ENCODE peak calls at places on chromosomes 5 and 9, in nine cellular contexts. J is kidney; A is posterior vena cava; Y is T-helper 1 cell; X is NCI-H774; M is SJSA1; F is Daoy; R is NCI-H1105 treated with DMSO at 0.1 percent for 48 hours; Z is stimulated activated naive B cell treated with anti-CD40 and anti-IgM and Interleukin-4, amounts not matched to agents 10 μg/mL and 1 μg/mL and 100 μg/mL, for 72 hours. H is an unnamed sample.

GRCh38 chr9:134656334-134657034 is 14.9 kb downstream of the COL5A1 start:
- DNase-seq in F (peak; percentile 56), Y (no peak), Z (no peak), M (no peak), X (no peak), R (no peak), A (peak; percentile 37), J (no peak), H (no peak)

GRCh38 chr5:21236896-21237830 is 1249.2 kb upstream of the CDH18 start:
- DNase-seq in Y (no peak), X (peak; percentile 31), F (no peak), Z (no peak), R (peak; percentile 33), M (no peak), J (no peak), A (no peak), H (no peak)

GRCh38 chr9:123426406-123426805 is 70.4 kb downstream of the CRB2 start:
- DNase-seq in Y (no peak), Z (no peak), J (no peak), A (no peak), X (no peak), M (no peak), F (no peak), R (no peak), H (no peak)

GRCh38 chr5:159641371-159642039 is 274.8 kb upstream of the ADRA1B start:
- DNase-seq in Z (no peak), R (no peak), X (no peak), F (no peak), M (no peak), Y (no peak), A (no peak), J (no peak), H (no peak)

GRCh38 chr5:128035689-128036088 is 47.9 kb upstream of the SLC12A2 start:
- DNase-seq in Y (no peak), F (no peak), R (no peak), M (no peak), X (no peak), Z (no peak), A (no peak), J (no peak), H (no peak)

GRCh38 chr5:161273410-161273809 is 273.1 kb downstream of the GABRB2 start:
- DNase-seq in X (no peak), J (no peak), A (no peak), M (no peak), F (no peak), R (no peak), Y (no peak), Z (no peak), H (no peak)

GRCh38 chr9:128203842-128204551 is 818 bp downstream of the DNM1 start:
- DNase-seq in A (peak; percentile 82), F (peak; percentile 75), R (peak; percentile 55), Z (no peak), X (peak; percentile 43), J (no peak), Y (no peak), M (no peak), H (no peak)

GRCh38 chr5:148941810-148942209 is 115.4 kb downstream of the ADRB2 start:
- DNase-seq in F (no peak), A (no peak), R (no peak), J (no peak), M (peak; percentile 16), Y (no peak), X (no peak), Z (no peak), H (no peak)

GRCh38 chr5:14465086-14465485 is 116.5 kb upstream of the OTULINL start:
- DNase-seq in X (no peak), R (no peak), F (no peak), Y (no peak), Z (no peak), M (no peak), A (no peak), J (no peak), H (no peak)

H was measured in natural killer cell.